ENCODE peak calls at places on chromosome 12, in six cellular contexts. One of them, this sample, is unnamed.

GRCh38 chr12:49982246-49983229 is 9.8 kb downstream of the AQP6 start:
- DNase-seq in AG20443: no peak
- DNase-seq in M059J: no peak
- DNase-seq in retina: no peak
- DNase-seq in T-helper 9 cell: no peak
- DNase-seq in RKO: no peak
- DNase-seq in this sample: no peak

GRCh38 chr12:43836455-43836989 is 641 bp downstream of the TMEM117 start:
- DNase-seq in RKO: peak
- DNase-seq in AG20443: no peak
- DNase-seq in T-helper 9 cell: no peak
- DNase-seq in M059J: peak
- DNase-seq in retina: no peak
- DNase-seq in this sample: no peak

GRCh38 chr12:114933428-114934160 is 249.6 kb upstream of the TBX3 start:
- DNase-seq in M059J: peak
- DNase-seq in T-helper 9 cell: no peak
- DNase-seq in RKO: peak
- DNase-seq in AG20443: peak
- DNase-seq in retina: no peak
- DNase-seq in this sample: no peak

GRCh38 chr12:11877869-11878780 is 192.6 kb upstream of the BCL2L14 start:
- DNase-seq in RKO: peak
- DNase-seq in AG20443: peak
- DNase-seq in retina: no peak
- DNase-seq in M059J: peak
- DNase-seq in T-helper 9 cell: no peak
- DNase-seq in this sample: no peak

GRCh38 chr12:31507966-31508365 is 83.0 kb downstream of the DENND5B start:
- DNase-seq in M059J: peak
- DNase-seq in T-helper 9 cell: no peak
- DNase-seq in AG20443: peak
- DNase-seq in RKO: no peak
- DNase-seq in retina: no peak
- DNase-seq in this sample: no peak

GRCh38 chr12:7081037-7081436 is 11.2 kb downstream of the C1R start:
- DNase-seq in T-helper 9 cell: no peak
- DNase-seq in AG20443: no peak
- DNase-seq in M059J: no peak
- DNase-seq in RKO: no peak
- DNase-seq in retina: no peak
- DNase-seq in this sample: no peak

GRCh38 chr12:77118696-77119095 is 53.3 kb upstream of the E2F7 start:
- DNase-seq in retina: no peak
- DNase-seq in T-helper 9 cell: no peak
- DNase-seq in M059J: peak
- DNase-seq in RKO: no peak
- DNase-seq in AG20443: no peak
- DNase-seq in this sample: no peak

GRCh38 chr12:80565276-80565675 is 121.2 kb downstream of the PTPRQ start:
- DNase-seq in RKO: no peak
- DNase-seq in M059J: no peak
- DNase-seq in T-helper 9 cell: no peak
- DNase-seq in retina: no peak
- DNase-seq in AG20443: no peak
- DNase-seq in this sample: no peak

GRCh38 chr12:30268036-30268435 is 427.6 kb downstream of the IPO8 start:
- DNase-seq in retina: no peak
- DNase-seq in M059J: peak
- DNase-seq in AG20443: no peak
- DNase-seq in T-helper 9 cell: no peak
- DNase-seq in RKO: no peak
- DNase-seq in this sample: no peak

GRCh38 chr12:47373554-47374150 is 293.9 kb upstream of the AMIGO2 start:
- DNase-seq in retina: no peak
- DNase-seq in T-helper 9 cell: no peak
- DNase-seq in AG20443: no peak
- DNase-seq in M059J: no peak
- DNase-seq in RKO: no peak
- DNase-seq in this sample: no peak